ENCODE peak calls at places on chromosome 9, in five cellular contexts. F is LoVo; V is activated CD4-positive, alpha-beta T cell treated with anti-CD3 and anti-CD28 coated beads, Interleukin-2, amount 50 U/mL, for 1 hour; W is NCI-H1092 treated with DMSO at 0.1 percent for 48 hours; N is NCI-H1930. G is an unnamed sample.

GRCh38 chr9:125074976-125075375 is 68.4 kb downstream of the SCAI start:
- DNase-seq in F (no peak), V (no peak), W (no peak), N (no peak), G (no peak)

GRCh38 chr9:98962861-98963260 is 19.2 kb downstream of the COL15A1 start:
- DNase-seq in F (no peak), V (no peak), W (no peak), N (no peak), G (no peak)

GRCh38 chr9:135000647-135001245 is 83.0 kb upstream of the FCN1 start:
- DNase-seq in F (no peak), V (no peak), W (no peak), N (no peak), G (no peak)

GRCh38 chr9:69455311-69455710 is 130.3 kb downstream of the ENTREP1 start:
- DNase-seq in F (no peak), V (no peak), W (peak; percentile 56), N (no peak), G (no peak)

GRCh38 chr9:106420511-106420944 is 442.4 kb upstream of the ZNF462 start:
- DNase-seq in F (no peak), V (no peak), W (no peak), N (no peak), G (no peak)

GRCh38 chr9:27393054-27393846 is 96.3 kb upstream of the EQTN start:
- DNase-seq in F (no peak), V (no peak), W (no peak), N (no peak), G (no peak)

GRCh38 chr9:12464910-12465512 is 228.2 kb upstream of the TYRP1 start:
- DNase-seq in F (peak; percentile 34), V (no peak), W (peak; percentile 52), N (peak; percentile 31), G (no peak)

GRCh38 chr9:34555435-34556230 is 32.8 kb upstream of the ENHO start:
- DNase-seq in F (no peak), V (no peak), W (peak; percentile 34), N (no peak), G (no peak)

GRCh38 chr9:129981180-129981907 is 61.6 kb downstream of the FNBP1 start:
- DNase-seq in F (no peak), V (no peak), W (no peak), N (no peak), G (no peak)

GRCh38 chr9:97038909-97039781 is at the start of gene CTSV:
- DNase-seq in F (peak; percentile 92), V (peak; percentile 68), W (peak; percentile 94), N (peak; percentile 88), G (peak; percentile 53)

GRCh38 chr9:93130861-93131481 is 3.1 kb downstream of the NINJ1 start:
- DNase-seq in F (no peak), V (no peak), W (no peak), N (no peak), G (no peak)

G was measured in CD4-positive, alpha-beta memory T cell.